ENCODE peak calls at places on chromosomes 16 and 17, in six cellular contexts. Z is ovary, K is right atrium auricular region, B is neuronal stem cell, E is tibial artery, Q is fibroblast of lung. W is an unnamed sample. For H3K4me1, the result is how much of the 10 kb centered on the place peaks cover.

GRCh38 chr16:83676056-83676455 is 131.7 kb upstream of the HSBP1 start:
- DNase-seq in Z (no peak), K (no peak), B (no peak), E (no peak), Q (no peak), W (no peak)

GRCh38 chr16:2043980-2044451 is 3.6 kb downstream of the NTHL1 start:
- DNase-seq in Z (no peak), K (no peak), B (no peak), E (peak), Q (no peak), W (no peak)

GRCh38 chr16:55678061-55678935 is 22.5 kb downstream of the SLC6A2 start:
- DNase-seq in Z (no peak), K (no peak), B (no peak), E (no peak), Q (no peak), W (no peak)

GRCh38 chr16:1822801-1823200 is 3.8 kb downstream of the HAGH start:
- DNase-seq in Z (no peak), K (no peak), B (no peak), E (no peak), Q (no peak), W (no peak)

GRCh38 chr16:48511071-48511540 is 98.9 kb downstream of the N4BP1 start:
- DNase-seq in Z (no peak), K (no peak), B (no peak), E (no peak), Q (peak), W (no peak)

GRCh38 chr17:40322417-40323315 is 13.7 kb downstream of the RARA start:
- DNase-seq in Z (peak), K (no peak), B (no peak), E (peak), Q (peak), W (peak)

GRCh38 chr17:75774988-75775668 is 9.5 kb upstream of the UNK start:
- DNase-seq in Z (peak), K (no peak), B (no peak), E (no peak), Q (peak), W (no peak)

GRCh38 chr16:56477096-56477878 is 25.9 kb downstream of the OGFOD1 start:
- DNase-seq in Z (no peak), K (no peak), B (no peak), E (no peak), Q (peak), W (no peak)

GRCh38 chr16:85461814-85462404 is 151.2 kb upstream of the GSE1 start:
- DNase-seq in Z (peak), K (no peak), B (peak), E (no peak), Q (peak), W (no peak)

GRCh38 chr17:37273419-37274051 is 102.2 kb upstream of the C17orf78 start:
- DNase-seq in Z (no peak), K (no peak), B (no peak), E (no peak), Q (peak), W (no peak)

GRCh38 chr16:83356266-83356665 is 451.5 kb upstream of the HSBP1 start:
- DNase-seq in Z (no peak), K (no peak), B (peak), E (no peak), Q (peak), W (no peak)

GRCh38 chr16:68658258-68658973 is 13.3 kb downstream of the CDH3 start:
- DNase-seq in Z (no peak), K (no peak), B (no peak), E (no peak), Q (peak), W (no peak)

GRCh38 chr17:43334744-43335400 is 63.9 kb upstream of the ARL4D start:
- DNase-seq in Z (no peak), K (no peak), B (no peak), E (no peak), Q (no peak), W (no peak)

GRCh38 chr16:9297437-9298113 is 206.1 kb downstream of the HAPSTR1 start:
- DNase-seq in Z (peak), K (no peak), B (no peak), E (peak), Q (no peak), W (no peak)

GRCh38 chr16:80274576-80275191 is 266.1 kb upstream of the DYNLRB2 start:
- DNase-seq in Z (no peak), K (no peak), B (peak), E (no peak), Q (peak), W (no peak)

GRCh38 chr17:54899201-54899600 is 1.5 kb upstream of the TOM1L1 start:
- DNase-seq in Z (no peak), K (no peak), B (no peak), E (no peak), Q (no peak), W (no peak)

GRCh38 chr16:46929378-46930332 is 43.8 kb downstream of the DNAJA2 start:
- DNase-seq in Z (peak), K (peak), B (peak), E (peak), Q (peak), W (peak)

GRCh38 chr17:66123163-66123562 is 68.8 kb downstream of the CEP112 start:
- DNase-seq in Z (no peak), K (no peak), B (no peak), E (no peak), Q (peak), W (no peak)

GRCh38 chr16:47925811-47926460 is 229.9 kb downstream of the ABCC12 start:
- DNase-seq in Z (no peak), K (no peak), B (no peak), E (no peak), Q (no peak), W (no peak)

GRCh38 chr17:37056622-37057021 is 107.9 kb downstream of the AATF start:
- DNase-seq in Z (no peak), K (peak), B (no peak), E (no peak), Q (no peak), W (no peak)

GRCh38 chr16:16861546-16861945 is 482.6 kb downstream of the NPIPA7 start:
- DNase-seq in Z (peak), K (no peak), B (peak), E (no peak), Q (peak), W (peak)

GRCh38 chr16:68287276-68288251 is 23.2 kb downstream of the SLC7A6OS start:
- DNase-seq in Z (no peak), K (peak), B (no peak), E (peak), Q (peak), W (peak)

GRCh38 chr17:6061290-6061689 is 8.9 kb upstream of the WSCD1 start:
- DNase-seq in Z (no peak), K (no peak), B (no peak), E (peak), Q (peak), W (no peak)

GRCh38 chr17:48131216-48131824 is 23.8 kb downstream of the SNX11 start:
- DNase-seq in Z (peak), K (no peak), B (peak), E (peak), Q (peak), W (peak)

GRCh38 chr17:2487306-2487705 is 24.4 kb downstream of the METTL16 start:
- DNase-seq in Z (no peak), K (no peak), B (no peak), E (no peak), Q (no peak), W (no peak)

GRCh38 chr16:31177136-31177535 is 2.8 kb upstream of the FUS start:
- DNase-seq in Z (no peak), K (no peak), B (no peak), E (no peak), Q (peak), W (peak)
- H3K4me3 ChIP-seq in Z (no peak), K (no peak), B (no peak), E (no peak), Q (no peak), W (peak)

DNA sequence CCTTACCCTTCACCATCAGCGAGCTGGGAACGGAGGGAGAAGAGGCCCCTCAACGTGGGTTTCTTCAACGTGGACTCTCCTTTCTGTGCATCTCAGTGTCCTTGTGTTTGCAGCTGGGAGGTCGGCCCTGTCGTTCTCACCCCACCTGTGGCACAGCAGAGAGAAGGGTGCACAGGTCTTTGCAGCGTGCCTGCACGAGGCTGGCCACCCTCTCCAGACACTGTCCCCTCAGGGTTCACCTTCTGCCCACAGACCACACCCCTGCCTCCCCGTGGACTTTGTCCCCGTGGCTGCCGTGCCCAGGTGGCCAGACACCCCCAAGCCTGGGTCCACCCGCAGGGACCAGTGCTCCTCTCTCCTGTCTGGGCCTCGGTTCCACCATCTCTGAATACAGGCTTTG is 7.3 kb upstream of the WDR45B start:
- DNase-seq in Z (no peak), K (no peak), B (no peak), E (no peak), Q (no peak), W (no peak)
- H3K4me1 ChIP-seq in Z (under half), K (under half), B (under half), E (under half), Q (under half), W (under half)

GRCh38 chr17:61717352-61717751 is 126.3 kb upstream of the NACA2 start:
- DNase-seq in Z (no peak), K (no peak), B (no peak), E (no peak), Q (no peak), W (no peak)
- H3K4me3 ChIP-seq in Z (no peak), K (no peak), B (no peak), E (no peak), Q (no peak), W (no peak)

DNA sequence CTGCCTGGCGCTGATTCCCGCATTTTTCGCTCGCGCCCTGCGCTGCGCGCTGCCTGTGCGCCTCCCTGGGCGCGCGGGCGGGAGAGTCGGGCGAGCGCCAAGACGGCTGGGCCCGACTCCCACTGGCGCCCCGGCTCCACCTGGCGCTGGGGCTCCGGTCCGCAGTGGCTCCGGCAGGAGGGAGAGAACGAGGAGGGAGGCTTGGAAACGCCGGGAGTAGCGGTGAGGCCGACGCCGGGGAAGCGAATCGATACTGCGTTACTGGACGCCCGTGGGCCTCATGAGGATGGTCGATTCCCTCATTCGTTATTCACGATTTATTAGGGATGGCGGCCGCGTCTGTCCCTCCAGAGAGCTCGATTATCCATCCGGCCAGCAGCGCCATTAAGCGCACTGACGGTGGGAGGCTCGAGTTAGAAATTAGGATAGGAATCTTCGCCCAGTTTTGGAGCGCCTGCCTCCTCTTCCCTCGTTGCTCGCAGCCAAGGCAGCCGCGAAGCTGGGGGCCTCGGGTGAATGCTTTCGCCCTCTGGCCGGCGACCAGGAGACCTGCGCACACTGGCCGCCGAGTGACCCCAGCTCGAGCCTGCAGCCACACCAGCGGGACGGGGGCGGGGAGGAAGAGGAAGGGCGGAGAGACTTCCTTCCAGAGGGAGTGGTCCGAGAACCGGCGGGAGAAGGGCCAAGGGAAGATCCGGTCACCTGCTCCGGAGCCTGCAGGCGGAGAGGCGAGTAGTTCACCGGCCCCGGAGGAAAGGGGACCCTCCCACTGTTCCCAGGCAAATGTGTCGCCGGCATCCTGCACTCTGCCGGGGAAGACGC is 1.3 kb upstream of the PCGF2 start:
- DNase-seq in Z (peak), K (peak), B (peak), E (peak), Q (peak), W (no peak)
- H3K4me1 ChIP-seq in Z (under half), K (under half), B (under half), E (half or more), Q (under half), W (under half)

GRCh38 chr17:41799366-41799765 is 12.4 kb downstream of the P3H4 start:
- DNase-seq in Z (no peak), K (no peak), B (no peak), E (no peak), Q (no peak), W (no peak)

GRCh38 chr17:41802961-41803682 is 8.6 kb downstream of the P3H4 start:
- DNase-seq in Z (no peak), K (no peak), B (no peak), E (no peak), Q (no peak), W (no peak)

GRCh38 chr17:41801374-41802062 is 10.2 kb downstream of the P3H4 start:
- DNase-seq in Z (peak), K (peak), B (peak), E (peak), Q (peak), W (peak)

GRCh38 chr17:41797377-41797776 is 10.9 kb upstream of the JUP start:
- DNase-seq in Z (no peak), K (no peak), B (no peak), E (no peak), Q (no peak), W (no peak)

DNA sequence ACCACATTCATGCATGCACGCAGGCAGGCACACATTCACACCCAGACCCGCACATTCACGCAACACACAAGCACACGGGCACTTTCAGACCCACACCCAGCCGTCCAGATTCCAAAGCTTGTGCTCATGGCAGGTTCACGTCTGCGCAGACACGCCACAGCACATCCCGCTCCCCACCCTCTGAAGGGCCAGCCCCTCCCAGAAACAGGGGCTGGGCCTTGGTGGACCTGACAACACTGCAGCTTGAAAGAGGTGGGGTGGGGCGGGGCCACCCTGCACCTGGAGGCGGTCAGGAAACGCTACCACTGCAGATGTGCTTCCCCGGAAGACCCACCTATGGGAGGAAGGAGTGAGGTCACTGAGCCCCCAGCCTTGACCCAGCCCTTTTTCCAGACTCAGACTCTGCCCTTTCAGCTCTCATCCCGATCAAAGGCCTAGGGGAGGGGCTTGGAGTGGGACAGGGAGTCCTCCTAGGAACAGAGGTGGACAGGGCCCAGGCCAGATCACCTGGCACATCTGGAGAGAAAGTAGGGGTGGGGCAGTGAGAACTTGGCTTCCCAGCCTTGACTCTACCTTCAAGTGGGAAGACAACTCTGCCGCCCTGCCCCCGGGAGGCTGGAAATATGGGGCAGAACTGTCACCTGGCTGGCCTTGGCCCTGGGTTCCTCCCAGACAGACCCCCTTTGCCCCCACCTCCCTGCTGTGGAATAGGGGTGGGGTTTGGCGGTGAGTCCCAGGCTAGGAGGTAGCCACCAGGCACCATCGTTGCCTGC is 11.0 kb downstream of the P3H4 start:
- DNase-seq in Z (no peak), K (no peak), B (no peak), E (no peak), Q (peak), W (no peak)
- H3K4me3 ChIP-seq in Z (no peak), K (no peak), B (no peak), E (no peak), Q (no peak), W (no peak)

DNA sequence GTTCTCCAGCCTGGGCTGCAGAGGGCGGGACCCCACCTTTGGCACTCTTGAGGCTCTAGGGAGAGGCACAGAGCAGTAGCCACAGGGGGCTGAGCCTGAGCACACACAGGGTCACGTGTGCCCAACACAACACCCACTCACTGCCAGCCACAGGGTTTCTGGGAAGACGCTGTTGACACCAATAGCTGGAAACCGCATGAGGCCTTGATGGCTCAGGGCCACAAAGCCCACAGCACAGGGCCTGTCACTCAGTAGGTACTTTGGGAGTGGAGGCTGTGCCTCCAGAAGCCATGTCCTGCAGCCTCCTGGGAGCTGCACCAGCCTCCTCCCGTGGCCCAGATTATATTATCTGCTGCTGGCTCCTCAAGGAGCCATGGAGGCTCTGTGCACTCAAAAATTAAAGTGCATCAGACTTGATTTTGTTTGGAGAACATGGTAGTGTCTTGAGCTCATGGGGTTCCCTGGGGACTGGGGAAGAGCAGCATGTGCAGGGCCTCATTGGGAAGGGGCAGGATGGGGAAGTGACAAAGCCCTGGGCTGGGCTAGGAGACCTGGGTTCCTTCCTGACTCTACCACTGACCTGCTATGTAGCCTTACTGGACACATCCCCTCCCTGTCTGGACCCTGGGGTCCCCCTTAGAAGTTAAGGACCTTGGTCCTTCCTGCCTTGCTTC is 12.5 kb upstream of the SREBF1 start:
- DNase-seq in Z (peak), K (peak), B (no peak), E (peak), Q (peak), W (peak)
- H3K4me1 ChIP-seq in Z (under half), K (under half), B (under half), E (under half), Q (under half), W (half or more)

GRCh38 chr17:80218391-80218790 is 1.7 kb downstream of the SGSH start:
- DNase-seq in Z (no peak), K (no peak), B (no peak), E (no peak), Q (no peak), W (no peak)

GRCh38 chr17:80219777-80220708 is at the start of the genes SGSH and SLC26A11:
- DNase-seq in Z (peak), K (peak), B (peak), E (peak), Q (peak), W (peak)

GRCh38 chr17:80220709-80221215 is 535 bp downstream of the SLC26A11 start:
- DNase-seq in Z (peak), K (no peak), B (no peak), E (no peak), Q (no peak), W (no peak)

GRCh38 chr17:80217703-80218362 is 2.3 kb downstream of the SGSH start:
- DNase-seq in Z (no peak), K (no peak), B (no peak), E (no peak), Q (no peak), W (no peak)

GRCh38 chr17:80219013-80219776 is 938 bp downstream of the SGSH start:
- DNase-seq in Z (peak), K (peak), B (no peak), E (peak), Q (peak), W (peak)
- H3K4me3 ChIP-seq in Z (peak), K (peak), B (peak), E (peak), Q (peak), W (peak)

DNA sequence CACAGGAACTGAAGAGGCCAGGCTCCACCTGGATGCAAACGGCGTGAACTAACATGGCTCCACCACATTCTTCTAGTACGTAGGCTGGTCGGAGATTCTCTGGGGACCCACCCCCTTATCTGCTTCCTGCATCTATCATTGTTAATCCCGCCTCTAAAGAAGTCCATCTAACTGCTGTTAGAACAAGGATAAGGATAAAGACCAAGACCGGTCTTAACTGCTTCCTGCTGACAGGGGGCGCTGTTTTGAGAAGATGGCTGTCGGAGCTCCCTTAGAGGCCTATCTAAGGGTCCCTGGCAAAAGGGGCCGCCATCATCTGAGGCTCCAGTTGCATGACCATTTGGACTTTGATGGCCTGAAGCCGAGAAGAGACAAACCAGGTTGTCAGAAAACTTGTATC is 25.8 kb upstream of the TNFSF12 start:
- DNase-seq in Z (no peak), K (no peak), B (no peak), E (no peak), Q (peak), W (peak)
- H3K4me1 ChIP-seq in Z (under half), K (under half), B (under half), E (under half), Q (under half), W (under half)

GRCh38 chr17:57938061-57938502 is 17.1 kb downstream of the CUEDC1 start:
- DNase-seq in Z (no peak), K (no peak), B (no peak), E (no peak), Q (no peak), W (no peak)

GRCh38 chr17:57939797-57940196 is 15.4 kb downstream of the CUEDC1 start:
- DNase-seq in Z (no peak), K (no peak), B (no peak), E (no peak), Q (no peak), W (no peak)

GRCh38 chr17:57940653-57941329 is 14.4 kb downstream of the CUEDC1 start:
- DNase-seq in Z (no peak), K (no peak), B (no peak), E (no peak), Q (no peak), W (no peak)

GRCh38 chr17:57941384-57942370 is 13.5 kb downstream of the CUEDC1 start:
- DNase-seq in Z (no peak), K (no peak), B (no peak), E (no peak), Q (no peak), W (no peak)

GRCh38 chr17:57940217-57940616 is 15.0 kb downstream of the CUEDC1 start:
- DNase-seq in Z (no peak), K (no peak), B (no peak), E (no peak), Q (no peak), W (no peak)
- H3K4me3 ChIP-seq in Z (no peak), K (no peak), B (no peak), E (no peak), Q (no peak), W (no peak)

W was measured in naive thymus-derived CD4-positive, alpha-beta T cell.